ENCODE peak calls at places on chromosome 5, in nine cellular contexts. H, V, X, T, I, J, D, R and W are unnamed samples.
A peak's percentile ranks its signal among the peaks of the same experiment; 100 is the strongest.

GRCh38 chr5:145776886-145777285 is 58.3 kb downstream of the PRELID2 start:
- DNase-seq in V (no peak), D (no peak), J (no peak), T (no peak), X (peak; percentile 63), R (no peak), H (no peak), I (peak; percentile 18), W (peak; percentile 60)

GRCh38 chr5:24644757-24645156 is at the start of gene CDH10:
- DNase-seq in J (no peak), T (no peak), X (peak; percentile 49), V (no peak), D (peak; percentile 93), I (no peak), H (no peak), R (no peak), W (peak; percentile 4)

GRCh38 chr5:168209987-168210386 is 81.5 kb upstream of the WWC1 start:
- DNase-seq in J (no peak), H (no peak), T (no peak), I (no peak), D (no peak), V (no peak), R (no peak), X (peak; percentile 59), W (no peak)

GRCh38 chr5:36874465-36874864 is 2.1 kb upstream of the NIPBL start:
- DNase-seq in D (no peak), T (no peak), V (no peak), J (no peak), H (no peak), X (peak; percentile 35), R (no peak), I (no peak), W (peak; percentile 3)

GRCh38 chr5:169153405-169153804 is 147.5 kb downstream of the SLIT3 start:
- DNase-seq in D (no peak), X (no peak), H (no peak), R (no peak), I (no peak), T (no peak), V (no peak), J (no peak), W (peak; percentile 69)

GRCh38 chr5:1057485-1057825 is 48.9 kb downstream of the NKD2 start:
- DNase-seq in R (no peak), V (no peak), I (no peak), X (no peak), T (no peak), D (no peak), J (no peak), H (no peak), W (no peak)

GRCh38 chr5:175824621-175825020 is 46.8 kb upstream of the CPLX2 start:
- DNase-seq in D (no peak), V (no peak), H (no peak), X (no peak), I (no peak), R (no peak), T (no peak), J (no peak), W (no peak)

GRCh38 chr5:56346044-56346710 is 113.0 kb upstream of the ANKRD55 start:
- DNase-seq in H (no peak), D (no peak), V (no peak), I (no peak), X (no peak), J (no peak), T (no peak), R (no peak), W (no peak)

GRCh38 chr5:139649082-139649991 is 1.2 kb downstream of the CXXC5 start:
- DNase-seq in R (peak; percentile 60), V (peak; percentile 62), H (no peak), D (no peak), X (peak; percentile 61), J (no peak), T (no peak), I (peak; percentile 41), W (no peak)

GRCh38 chr5:116062352-116062751 is 22.5 kb upstream of the COMMD10 start:
- DNase-seq in J (no peak), H (no peak), R (no peak), X (no peak), D (no peak), T (no peak), I (no peak), V (no peak), W (no peak)

GRCh38 chr5:116990010-116990409 is 415.4 kb upstream of the SEMA6A start:
- DNase-seq in H (no peak), X (no peak), J (no peak), R (no peak), D (no peak), I (no peak), T (no peak), V (no peak), W (no peak)

GRCh38 chr5:42628821-42629220 is 127.8 kb upstream of the CCDC152 start:
- DNase-seq in J (no peak), R (no peak), V (no peak), H (no peak), T (no peak), X (no peak), D (no peak), I (no peak), W (no peak)

GRCh38 chr5:169265888-169266287 is 35.1 kb downstream of the SLIT3 start:
- DNase-seq in T (no peak), I (no peak), V (no peak), X (peak; percentile 34), D (no peak), H (no peak), J (no peak), R (no peak), W (no peak)

GRCh38 chr5:113489299-113489698 is 1.0 kb upstream of the MCC start:
- DNase-seq in R (no peak), I (peak; percentile 89), H (no peak), V (no peak), D (no peak), J (peak; percentile 49), X (peak; percentile 97), T (no peak), W (no peak)

GRCh38 chr5:14208071-14209021 is 65.2 kb downstream of the TRIO start:
- DNase-seq in R (no peak), H (no peak), D (no peak), X (peak; percentile 83), V (peak; percentile 41), J (no peak), I (peak; percentile 45), T (no peak), W (no peak)

GRCh38 chr5:59064256-59064655 is 481.4 kb downstream of the RAB3C start:
- DNase-seq in J (no peak), R (no peak), V (no peak), H (no peak), T (no peak), D (no peak), X (no peak), I (no peak), W (no peak)

GRCh38 chr5:87048156-87048555 is 219.5 kb upstream of the RASA1 start:
- DNase-seq in T (no peak), D (no peak), I (no peak), R (no peak), J (no peak), H (no peak), V (no peak), X (peak; percentile 2), W (no peak)

GRCh38 chr5:86640998-86641397 is 23.3 kb downstream of the COX7C start:
- DNase-seq in T (no peak), R (no peak), I (no peak), D (no peak), J (no peak), X (no peak), V (no peak), H (no peak), W (no peak)

GRCh38 chr5:36202521-36202961 is 39.2 kb downstream of the NADK2 start:
- DNase-seq in D (no peak), T (no peak), H (no peak), X (peak; percentile 41), I (no peak), R (no peak), V (no peak), J (no peak), W (peak; percentile 49)

GRCh38 chr5:100838048-100838473 is 65.0 kb downstream of the ST8SIA4 start:
- DNase-seq in J (no peak), D (no peak), I (no peak), R (no peak), X (no peak), T (no peak), H (no peak), V (no peak), W (no peak)

GRCh38 chr5:2096827-2097226 is 214.1 kb upstream of the IRX4 start:
- DNase-seq in J (no peak), D (no peak), I (no peak), T (no peak), X (no peak), V (no peak), R (no peak), H (no peak), W (no peak)

GRCh38 chr5:123997354-123998215 is 485.6 kb downstream of the CSNK1G3 start:
- DNase-seq in J (no peak), D (no peak), T (no peak), X (peak; percentile 82), H (no peak), I (peak; percentile 2), V (no peak), R (no peak), W (peak; percentile 28)

GRCh38 chr5:322281-322941 is 897 bp downstream of the AHRR start:
- DNase-seq in I (peak; percentile 82), T (no peak), R (peak; percentile 52), X (peak; percentile 80), H (no peak), V (no peak), J (no peak), D (no peak), W (peak; percentile 24)

GRCh38 chr5:151675225-151675955 is 11.3 kb downstream of the SPARC start:
- DNase-seq in V (no peak), H (no peak), D (no peak), R (no peak), T (no peak), I (no peak), X (peak; percentile 55), J (no peak), W (no peak)

GRCh38 chr5:168852329-168852728 is 273.2 kb upstream of the PANK3 start:
- DNase-seq in V (no peak), D (no peak), T (no peak), X (no peak), J (no peak), H (no peak), I (no peak), R (no peak), W (no peak)

GRCh38 chr5:125134216-125135081 is 388.0 kb upstream of the ZNF608 start:
- DNase-seq in J (no peak), X (peak; percentile 84), H (no peak), R (no peak), V (no peak), T (no peak), D (no peak), I (peak; percentile 21), W (no peak)